ENCODE peak calls at places on chromosome 10, in five cellular contexts. P, C, N, K and S are unnamed samples. For H3K4me1 and H3K9me3, the result is how much of the 10 kb centered on the place peaks cover.

GRCh38 chr10:126234630-126235029 is 153.6 kb downstream of the ADAM12 start:
- DNase-seq in C (no peak), N (no peak), K (no peak), P (no peak), S (no peak)

GRCh38 chr10:65622608-65623007 is 1303.2 kb upstream of the LRRTM3 start:
- DNase-seq in K (no peak), P (no peak), C (no peak), N (no peak), S (peak)

GRCh38 chr10:93916257-93917063 is 22.7 kb downstream of the SLC35G1 start:
- DNase-seq in N (no peak), C (no peak), P (peak), K (no peak), S (peak)

GRCh38 chr10:27637601-27638000 is 108.0 kb downstream of the MKX start:
- DNase-seq in C (no peak), N (no peak), K (no peak), P (no peak), S (no peak)

GRCh38 chr10:17454181-17454800 is at the start of gene ST8SIA6:
- DNase-seq in C (peak), P (peak), N (peak), K (peak), S (peak)

GRCh38 chr10:127293640-127294039 is 97.2 kb upstream of the INSYN2A start:
- DNase-seq in K (no peak), N (no peak), C (no peak), P (no peak), S (no peak)

GRCh38 chr10:101066146-101066889 is 4.5 kb downstream of the KAZALD1 start:
- DNase-seq in C (peak), N (no peak), P (peak), K (peak), S (peak)

GRCh38 chr10:77156406-77156879 is 481.2 kb downstream of the KCNMA1 start:
- DNase-seq in K (no peak), C (no peak), N (no peak), P (peak), S (peak)

GRCh38 chr10:125004571-125005311 is 62.8 kb downstream of the ZRANB1 start:
- DNase-seq in P (no peak), C (no peak), N (no peak), K (peak), S (no peak)

GRCh38 chr10:102392306-102392705 is 3.2 kb upstream of the NFKB2 start:
- DNase-seq in C (no peak), N (no peak), K (no peak), P (no peak), S (no peak)

GRCh38 chr10:79123547-79123963 is 54.8 kb downstream of the ZMIZ1 start:
- DNase-seq in C (no peak), K (no peak), P (no peak), N (no peak), S (no peak)

GRCh38 chr10:16183989-16184643 is 252.7 kb upstream of the PTER start:
- DNase-seq in K (no peak), P (no peak), N (no peak), C (no peak), S (no peak)

DNA sequence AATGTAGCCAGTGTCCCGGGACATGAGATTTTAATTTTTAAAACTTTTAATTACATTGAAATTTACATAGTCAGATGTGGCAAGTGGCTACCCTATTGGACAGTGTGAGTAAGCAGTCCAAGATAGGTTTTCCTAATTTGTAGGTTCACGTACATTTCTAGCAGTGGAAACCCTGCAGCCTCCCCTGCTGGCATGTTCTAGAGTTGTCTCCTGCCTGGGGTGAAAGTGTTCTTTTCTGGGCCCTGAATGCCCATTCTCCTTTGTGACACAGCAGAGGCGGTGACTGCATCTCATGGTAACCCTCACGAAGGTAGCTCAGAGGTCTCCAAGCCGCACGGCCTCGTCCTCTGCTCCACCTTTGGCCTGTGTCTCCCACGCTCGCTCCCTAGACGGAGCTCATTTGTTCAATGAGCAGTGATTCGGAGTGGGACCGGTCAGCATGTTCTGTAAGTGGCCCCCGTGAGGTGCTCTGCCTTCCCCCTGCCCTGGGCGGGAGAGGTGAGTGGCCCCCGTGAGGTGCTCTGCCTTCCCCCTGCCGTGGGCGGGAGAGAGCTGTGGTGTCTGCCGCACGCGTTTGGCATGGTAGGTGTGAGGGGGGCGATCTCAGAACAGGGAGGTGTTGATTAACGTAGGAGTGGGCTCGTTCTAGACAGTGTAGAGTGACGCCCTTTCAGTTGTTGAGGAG is 18.0 kb downstream of the WDR37 start:
- DNase-seq in K (no peak), P (no peak), N (no peak), C (no peak), S (no peak)
- TF ChIP-seq CTCF in K (no peak), P (peak), N (peak), C (no peak), S (no peak)

GRCh38 chr10:87878664-87879459 is 15.4 kb downstream of the PTEN start:
- DNase-seq in C (no peak), P (peak), K (no peak), N (no peak), S (no peak)

GRCh38 chr10:87870154-87870553 is 6.7 kb downstream of the PTEN start:
- DNase-seq in P (no peak), N (no peak), K (no peak), C (no peak), S (no peak)

GRCh38 chr10:87873656-87874055 is 10.2 kb downstream of the PTEN start:
- DNase-seq in K (no peak), C (no peak), P (no peak), N (no peak), S (no peak)

GRCh38 chr10:87872828-87873227 is 9.4 kb downstream of the PTEN start:
- DNase-seq in K (no peak), N (no peak), C (no peak), P (no peak), S (no peak)

GRCh38 chr10:87875929-87876571 is 12.6 kb downstream of the PTEN start:
- DNase-seq in K (no peak), P (no peak), N (no peak), C (no peak), S (no peak)
- H3K4me1 ChIP-seq in K (under half), P (under half), N (under half), C (half or more), S (under half)

GRCh38 chr10:109191341-109191740 is 732.0 kb downstream of the XPNPEP1 start:
- DNase-seq in N (no peak), P (no peak), K (no peak), C (no peak), S (no peak)

GRCh38 chr10:109191823-109192222 is 731.5 kb downstream of the XPNPEP1 start:
- DNase-seq in P (no peak), C (no peak), N (no peak), K (no peak), S (no peak)

GRCh38 chr10:109183366-109183765 is 739.9 kb downstream of the XPNPEP1 start:
- DNase-seq in P (no peak), C (no peak), N (no peak), K (no peak), S (peak)

GRCh38 chr10:109187677-109188076 is 735.6 kb downstream of the XPNPEP1 start:
- DNase-seq in N (no peak), P (no peak), C (no peak), K (no peak), S (no peak)
- H3K9me3 ChIP-seq in N (under half), P (under half), C (half or more), K (under half), S (under half)

GRCh38 chr10:23081891-23082290 is 13.5 kb upstream of the MSRB2 start:
- DNase-seq in K (no peak), P (peak), N (no peak), C (no peak), S (peak)
- TF ChIP-seq CTCF in K (no peak), P (peak), N (no peak), C (peak), S (peak)

GRCh38 chr10:95475003-95475383 is 86.2 kb downstream of the SORBS1 start:
- DNase-seq in K (no peak), C (peak), P (no peak), N (no peak), S (no peak)

GRCh38 chr10:95472304-95473088 is 88.7 kb downstream of the SORBS1 start:
- DNase-seq in P (no peak), K (no peak), N (no peak), C (no peak), S (no peak)

GRCh38 chr10:95475827-95476481 is 85.2 kb downstream of the SORBS1 start:
- DNase-seq in N (no peak), P (no peak), C (no peak), K (peak), S (peak)

GRCh38 chr10:95476482-95477174 is 84.5 kb downstream of the SORBS1 start:
- DNase-seq in C (no peak), P (no peak), N (no peak), K (no peak), S (no peak)

DNA sequence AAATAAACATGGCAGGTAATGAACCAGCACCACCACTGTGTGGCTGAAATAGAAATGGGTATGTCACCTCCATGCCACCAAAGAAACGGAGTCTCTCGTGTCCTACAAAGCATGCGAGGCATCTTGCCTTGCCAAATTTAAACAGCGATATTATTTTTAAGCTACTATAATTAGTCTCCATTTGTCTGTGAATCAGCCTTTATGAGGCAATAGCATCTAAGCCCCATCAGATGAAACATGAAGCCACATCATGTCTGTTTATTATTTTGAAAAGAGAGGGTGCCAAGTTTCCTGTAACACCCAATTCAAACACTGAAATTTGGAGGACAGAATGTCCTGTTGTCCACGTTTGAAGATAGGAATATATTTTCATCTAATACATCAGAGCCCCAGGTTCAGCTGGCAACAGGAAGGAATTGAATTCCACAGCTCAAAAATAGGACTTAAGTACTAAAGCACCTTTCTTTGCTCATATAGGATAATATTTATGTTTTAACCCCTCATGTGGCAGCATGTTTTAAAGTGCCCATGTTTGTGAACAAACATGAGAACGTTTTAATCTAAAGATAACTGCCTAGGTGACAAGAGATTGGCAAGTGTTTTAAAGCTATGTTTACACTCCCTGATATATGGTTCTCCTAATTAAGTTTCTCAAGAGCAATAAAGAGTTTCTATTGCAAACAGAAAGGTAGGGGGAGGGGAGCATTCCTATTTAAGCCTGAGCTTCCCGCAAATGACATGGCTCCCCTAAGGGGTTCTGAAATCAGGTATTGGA is 86.8 kb downstream of the SORBS1 start:
- DNase-seq in K (peak), C (no peak), N (no peak), P (peak), S (no peak)
- H3K4me1 ChIP-seq in K (half or more), C (half or more), N (under half), P (under half), S (under half)

DNA sequence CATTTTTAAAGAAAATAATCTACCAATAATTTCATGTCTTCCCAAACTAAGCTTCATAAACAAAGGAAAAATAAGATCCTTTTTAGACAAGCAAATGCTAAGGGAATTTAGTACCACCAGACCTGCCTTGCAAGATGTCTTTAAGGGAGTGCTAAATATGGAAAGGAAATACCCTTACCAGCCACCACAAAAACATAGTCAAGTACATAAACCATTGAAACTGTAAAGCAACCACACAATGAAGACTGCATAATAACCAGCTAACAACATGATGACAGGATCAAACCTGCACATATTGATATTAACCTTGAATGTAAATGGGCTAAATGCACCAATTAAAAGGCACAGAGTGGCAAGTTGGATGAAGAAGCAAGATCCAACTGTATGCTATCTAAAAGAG is 586.5 kb upstream of the NRG3 start:
- DNase-seq in N (no peak), P (no peak), C (no peak), K (no peak), S (no peak)
- H3K9me3 ChIP-seq in N (under half), P (under half), C (under half), K (under half), S (under half)

DNA sequence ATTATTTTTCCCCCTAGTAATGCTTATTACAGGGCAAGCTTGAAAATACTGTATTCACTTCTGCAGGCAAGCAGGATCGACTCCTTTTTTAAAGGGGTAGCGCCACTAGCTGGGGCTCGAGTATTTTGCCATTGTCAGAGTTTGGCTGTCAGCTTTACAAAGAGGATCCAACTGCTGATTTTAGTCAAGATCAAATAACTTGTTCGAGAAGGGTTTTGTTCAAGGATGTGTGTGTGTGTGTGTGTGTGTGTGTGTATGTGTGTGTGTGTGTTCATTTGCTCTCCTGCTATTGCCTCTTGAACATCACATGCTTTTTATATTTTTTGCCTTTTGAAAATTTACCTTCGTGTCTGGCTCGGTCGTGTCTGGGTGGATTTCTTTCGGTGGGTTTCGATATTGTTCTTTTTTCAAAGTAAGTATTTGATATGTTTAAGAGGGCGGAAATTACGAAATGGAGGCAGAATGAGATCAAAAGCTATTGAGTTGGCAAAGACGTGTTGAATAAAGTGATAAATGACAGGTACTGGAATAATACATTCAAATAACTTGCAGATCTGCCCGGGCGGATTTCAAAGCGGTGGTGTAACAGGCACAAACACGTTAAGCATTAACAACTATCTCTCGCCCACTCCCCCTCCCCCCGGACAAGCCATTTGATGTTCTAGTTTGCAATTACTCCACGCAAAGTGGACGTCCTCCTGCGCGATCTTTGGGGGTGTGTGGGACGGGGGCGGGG is 1.1 kb downstream of the ARID5B start:
- DNase-seq in N (peak), K (peak), C (peak), P (peak), S (peak)
- TF ChIP-seq CTCF in N (no peak), K (peak), C (no peak), P (no peak), S (peak)

GRCh38 chr10:99658622-99659030 is 683 bp upstream of the ENTPD7 start:
- DNase-seq in P (peak), C (peak), N (no peak), K (peak), S (no peak)
- H3K4me1 ChIP-seq in P (under half), C (under half), N (under half), K (under half), S (under half)